ENCODE peak calls at places on chromosomes 11 and 22, in five cellular contexts. K is esophagus squamous epithelium, Z is body of pancreas, E is HCT116, A is ovary. T is an unnamed sample. For H3K4me1, the result is how much of the 10 kb centered on the place peaks cover.

GRCh38 chr11:827146-827860 is 416 bp upstream of the CRACR2B start:
- DNase-seq in A (no peak), K (no peak), E (no peak), Z (peak), T (no peak)

GRCh38 chr22:45834795-45835194 is 142.2 kb downstream of the WNT7B start:
- DNase-seq in Z (no peak), A (no peak), E (no peak), K (no peak), T (no peak)

GRCh38 chr22:48942698-48943566 is 884.7 kb downstream of the BRD1 start:
- DNase-seq in E (no peak), Z (no peak), A (no peak), K (no peak), T (peak)

GRCh38 chr11:122665882-122666281 is 10.4 kb downstream of the UBASH3B start:
- DNase-seq in E (no peak), K (no peak), A (no peak), Z (no peak), T (no peak)

GRCh38 chr11:112834277-112834755 is 126.9 kb upstream of the NCAM1 start:
- DNase-seq in K (no peak), Z (peak), E (no peak), A (no peak), T (no peak)

GRCh38 chr11:130480721-130481140 is 32.3 kb downstream of the ADAMTS15 start:
- DNase-seq in K (no peak), A (no peak), E (no peak), Z (no peak), T (no peak)

GRCh38 chr11:10784229-10785145 is 24.2 kb downstream of the EIF4G2 start:
- DNase-seq in K (no peak), E (no peak), Z (no peak), A (no peak), T (no peak)

GRCh38 chr11:12598330-12599256 is 75.6 kb upstream of the TEAD1 start:
- DNase-seq in Z (no peak), E (no peak), K (no peak), A (no peak), T (no peak)

GRCh38 chr11:57305523-57305922 is 19.2 kb downstream of the TNKS1BP1 start:
- DNase-seq in E (no peak), K (no peak), A (no peak), Z (no peak), T (no peak)

GRCh38 chr11:12079726-12080556 is 30.4 kb upstream of the MICAL2 start:
- DNase-seq in A (peak), K (no peak), E (peak), Z (peak), T (peak)

GRCh38 chr11:31802990-31803812 is 7.9 kb downstream of the PAX6 start:
- DNase-seq in A (no peak), E (no peak), Z (no peak), K (no peak), T (peak)

GRCh38 chr11:59173964-59174663 is 2.2 kb downstream of the DTX4 start:
- DNase-seq in Z (peak), K (no peak), A (no peak), E (no peak), T (peak)

GRCh38 chr11:126357055-126357962 is 1.8 kb downstream of the ST3GAL4 start:
- DNase-seq in A (peak), E (no peak), K (no peak), Z (no peak), T (no peak)

GRCh38 chr11:12214751-12215150 is 104.4 kb downstream of the MICAL2 start:
- DNase-seq in K (no peak), A (no peak), E (no peak), Z (no peak), T (no peak)

GRCh38 chr11:22577854-22578253 is 47.8 kb downstream of the FANCF start:
- DNase-seq in A (no peak), Z (no peak), E (no peak), K (no peak), T (no peak)

GRCh38 chr22:24525416-24526037 is 29.4 kb downstream of the GUCD1 start:
- DNase-seq in E (peak), A (peak), Z (peak), K (no peak), T (peak)

GRCh38 chr11:2762031-2762380 is 62.2 kb upstream of the KCNQ1OT1 start:
- DNase-seq in A (no peak), K (no peak), Z (no peak), E (no peak), T (peak)

GRCh38 chr11:105202422-105202821 is 62.9 kb upstream of the CARD18 start:
- DNase-seq in Z (no peak), E (no peak), A (no peak), K (no peak), T (no peak)

GRCh38 chr11:17630936-17631335 is 83.9 kb downstream of the OTOG start:
- DNase-seq in K (no peak), E (no peak), Z (no peak), A (no peak), T (no peak)

GRCh38 chr22:50470491-50470890 is 4.3 kb downstream of the SBF1 start:
- DNase-seq in E (no peak), Z (no peak), K (no peak), A (no peak), T (no peak)

GRCh38 chr11:65489061-65489705 is 9.7 kb upstream of the MALAT1 start:
- DNase-seq in K (no peak), E (no peak), A (peak), Z (peak), T (no peak)

GRCh38 chr11:843086-843704 is 543 bp downstream of the TSPAN4 start:
- DNase-seq in Z (peak), K (no peak), E (no peak), A (no peak), T (no peak)

GRCh38 chr11:69922596-69923111 is 103.4 kb upstream of the FGF3 start:
- DNase-seq in E (no peak), A (no peak), Z (no peak), K (no peak), T (no peak)

GRCh38 chr11:74100735-74101134 is 70.1 kb downstream of the C2CD3 start:
- DNase-seq in E (no peak), A (no peak), Z (no peak), K (no peak), T (no peak)

GRCh38 chr22:25139062-25139461 is 60.6 kb upstream of the CRYBB3 start:
- DNase-seq in K (no peak), E (no peak), Z (peak), A (peak), T (no peak)

GRCh38 chr11:65211293-65212105 is 29.8 kb downstream of the CAPN1 start:
- DNase-seq in E (no peak), A (no peak), K (no peak), Z (no peak), T (no peak)

GRCh38 chr11:27700351-27701261 is at the start of gene BDNF:
- DNase-seq in Z (peak), A (no peak), E (no peak), K (no peak), T (no peak)

GRCh38 chr22:48683640-48684039 is 1144.0 kb downstream of the BRD1 start:
- DNase-seq in E (no peak), K (no peak), A (no peak), Z (no peak), T (no peak)

GRCh38 chr22:38218661-38219331 is 17.0 kb downstream of the MAFF start:
- DNase-seq in A (peak), E (peak), Z (peak), K (no peak), T (no peak)

GRCh38 chr11:18617688-18618340 is 16.3 kb downstream of the SPTY2D1 start:
- DNase-seq in A (no peak), E (no peak), Z (no peak), K (no peak), T (no peak)

GRCh38 chr11:74235121-74235520 is 64.0 kb downstream of the PPME1 start:
- DNase-seq in Z (no peak), E (no peak), A (no peak), K (no peak), T (no peak)

GRCh38 chr11:115623021-115623451 is 118.8 kb upstream of the CADM1 start:
- DNase-seq in A (peak), E (no peak), K (no peak), Z (peak), T (no peak)

GRCh38 chr11:46243796-46244109 is 33.7 kb upstream of the CREB3L1 start:
- DNase-seq in Z (no peak), A (no peak), K (no peak), E (no peak), T (no peak)
- H3K4me1 ChIP-seq in Z (under half), A (under half), K (under half), E (under half), T (under half)

GRCh38 chr11:102268083-102268984 is 49.0 kb upstream of the BIRC3 start:
- DNase-seq in Z (peak), A (peak), E (peak), K (peak), T (no peak)

GRCh38 chr11:102266111-102266510 is 51.2 kb upstream of the BIRC3 start:
- DNase-seq in K (no peak), A (no peak), Z (no peak), E (no peak), T (no peak)

GRCh38 chr11:102268985-102269470 is 48.3 kb upstream of the BIRC3 start:
- DNase-seq in Z (no peak), E (no peak), K (no peak), A (no peak), T (no peak)

GRCh38 chr11:102269927-102270326 is 47.4 kb upstream of the BIRC3 start:
- DNase-seq in E (no peak), K (no peak), Z (no peak), A (no peak), T (no peak)

DNA sequence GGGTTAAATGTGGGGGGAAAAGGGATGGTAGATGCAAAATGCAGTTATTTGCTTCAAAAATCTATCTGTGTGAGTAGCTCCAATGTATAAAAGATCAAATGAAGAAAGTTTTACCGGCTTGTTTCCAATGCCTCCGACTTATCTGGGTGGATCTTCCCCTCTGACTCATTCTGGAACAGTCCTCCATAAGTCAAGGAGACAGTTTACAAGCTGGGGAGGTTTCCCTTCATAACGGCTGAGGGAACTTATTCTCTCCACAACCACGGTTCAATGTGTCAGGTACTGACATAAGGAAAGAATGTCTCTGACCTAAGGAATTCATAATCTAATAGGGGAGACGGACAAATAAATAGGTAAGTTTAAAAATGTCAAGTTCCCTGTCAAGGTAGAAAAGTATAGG is 49.7 kb upstream of the BIRC3 start:
- DNase-seq in Z (no peak), K (no peak), A (no peak), E (no peak), T (no peak)
- H3K4me3 ChIP-seq in Z (no peak), K (peak), A (no peak), E (peak), T (no peak)

GRCh38 chr22:30425616-30426394 is at the start of gene MTFP1:
- DNase-seq in E (no peak), Z (peak), A (peak), K (no peak), T (no peak)
- TF ChIP-seq POLR2A in E (peak), Z (peak), A (no peak), K (no peak), T (no peak)

DNA sequence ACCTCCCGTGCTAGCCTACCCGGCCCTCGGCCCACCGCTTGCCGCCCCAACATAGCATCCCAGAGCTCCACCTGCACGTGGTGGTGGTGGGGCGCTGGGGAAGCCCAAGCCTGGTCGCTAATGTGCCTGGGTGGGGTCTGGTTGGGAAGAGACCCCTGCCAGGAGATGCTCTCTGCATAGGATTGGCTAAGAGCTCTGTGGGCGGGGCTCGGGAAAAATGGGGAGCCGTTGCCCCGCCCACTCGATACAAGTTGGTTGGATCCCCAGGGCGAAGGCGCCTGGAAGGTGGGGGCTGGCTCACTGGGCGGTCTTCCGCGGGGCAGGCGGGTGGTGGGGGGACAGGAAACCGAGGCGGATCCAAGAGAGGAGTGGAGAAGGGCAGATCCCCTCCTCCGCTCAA is 7.6 kb downstream of the LRRC10B start:
- DNase-seq in A (no peak), Z (no peak), K (no peak), E (no peak), T (no peak)
- H3K4me1 ChIP-seq in A (under half), Z (under half), K (under half), E (under half), T (under half)

GRCh38 chr11:61833926-61834277 is 5.8 kb downstream of the FADS2 start:
- DNase-seq in A (no peak), K (no peak), Z (no peak), E (no peak), T (no peak)
- H3K4me3 ChIP-seq in A (no peak), K (no peak), Z (no peak), E (no peak), T (no peak)

GRCh38 chr22:19520566-19521305 is 3.5 kb downstream of the CLDN5 start:
- DNase-seq in A (no peak), Z (no peak), K (no peak), E (no peak), T (no peak)
- TF ChIP-seq POLR2A in A (no peak), Z (no peak), K (no peak), E (no peak), T (no peak)

T was measured in esophagus muscularis mucosa.